ENCODE peak calls at places on chromosome 7, in nine cellular contexts. One of them, this sample, is unnamed.

GRCh38 chr7:81637527-81637926 is 132.3 kb downstream of the HGF start:
- DNase-seq in IMR-90: no peak
- DNase-seq in AG10803: no peak
- DNase-seq in fibroblast of pulmonary artery: no peak
- DNase-seq in gastrocnemius medialis: no peak
- DNase-seq in WERI-Rb-1: no peak
- DNase-seq in astrocyte: no peak
- DNase-seq in lower leg skin: no peak
- DNase-seq in suprapubic skin: no peak
- DNase-seq in this sample: no peak

GRCh38 chr7:16026253-16027020 is 340.0 kb upstream of the MEOX2 start:
- DNase-seq in IMR-90: peak; percentile 84
- DNase-seq in AG10803: no peak
- DNase-seq in fibroblast of pulmonary artery: peak; percentile 71
- DNase-seq in gastrocnemius medialis: no peak
- DNase-seq in WERI-Rb-1: no peak
- DNase-seq in astrocyte: peak; percentile 68
- DNase-seq in lower leg skin: no peak
- DNase-seq in suprapubic skin: no peak
- DNase-seq in this sample: no peak

GRCh38 chr7:130632111-130632510 is 36.4 kb downstream of the COPG2 start:
- DNase-seq in IMR-90: peak; percentile 72
- DNase-seq in AG10803: peak; percentile 30
- DNase-seq in fibroblast of pulmonary artery: peak; percentile 52
- DNase-seq in gastrocnemius medialis: no peak
- DNase-seq in WERI-Rb-1: no peak
- DNase-seq in astrocyte: peak; percentile 63
- DNase-seq in lower leg skin: no peak
- DNase-seq in suprapubic skin: no peak
- DNase-seq in this sample: no peak

GRCh38 chr7:94146408-94146807 is 142.3 kb upstream of the BET1 start:
- DNase-seq in IMR-90: peak; percentile 87
- DNase-seq in AG10803: no peak
- DNase-seq in fibroblast of pulmonary artery: no peak
- DNase-seq in gastrocnemius medialis: no peak
- DNase-seq in WERI-Rb-1: no peak
- DNase-seq in astrocyte: no peak
- DNase-seq in lower leg skin: no peak
- DNase-seq in suprapubic skin: no peak
- DNase-seq in this sample: no peak

GRCh38 chr7:105638942-105639495 is 57.7 kb upstream of the EFCAB10 start:
- DNase-seq in IMR-90: no peak
- DNase-seq in AG10803: no peak
- DNase-seq in fibroblast of pulmonary artery: no peak
- DNase-seq in gastrocnemius medialis: no peak
- DNase-seq in WERI-Rb-1: no peak
- DNase-seq in astrocyte: no peak
- DNase-seq in lower leg skin: no peak
- DNase-seq in suprapubic skin: no peak
- DNase-seq in this sample: no peak

GRCh38 chr7:131244259-131244852 is 83.3 kb upstream of the MKLN1 start:
- DNase-seq in IMR-90: peak; percentile 97
- DNase-seq in AG10803: peak; percentile 87
- DNase-seq in fibroblast of pulmonary artery: peak; percentile 90
- DNase-seq in gastrocnemius medialis: peak; percentile 31
- DNase-seq in WERI-Rb-1: no peak
- DNase-seq in astrocyte: peak; percentile 95
- DNase-seq in lower leg skin: peak; percentile 48
- DNase-seq in suprapubic skin: no peak
- DNase-seq in this sample: no peak

GRCh38 chr7:76397409-76398183 is 11.9 kb downstream of the SSC4D start:
- DNase-seq in IMR-90: peak; percentile 31
- DNase-seq in AG10803: peak; percentile 58
- DNase-seq in fibroblast of pulmonary artery: peak; percentile 71
- DNase-seq in gastrocnemius medialis: peak; percentile 40
- DNase-seq in WERI-Rb-1: no peak
- DNase-seq in astrocyte: peak; percentile 25
- DNase-seq in lower leg skin: peak; percentile 58
- DNase-seq in suprapubic skin: peak; percentile 89
- DNase-seq in this sample: peak; percentile 59

GRCh38 chr7:114426824-114427223 is 12.2 kb downstream of the FOXP2 start:
- DNase-seq in IMR-90: peak; percentile 36
- DNase-seq in AG10803: peak; percentile 29
- DNase-seq in fibroblast of pulmonary artery: peak; percentile 55
- DNase-seq in gastrocnemius medialis: no peak
- DNase-seq in WERI-Rb-1: no peak
- DNase-seq in astrocyte: no peak
- DNase-seq in lower leg skin: no peak
- DNase-seq in suprapubic skin: no peak
- DNase-seq in this sample: peak; percentile 31

GRCh38 chr7:41247128-41247865 is 455.6 kb downstream of the INHBA start:
- DNase-seq in IMR-90: peak; percentile 74
- DNase-seq in AG10803: no peak
- DNase-seq in fibroblast of pulmonary artery: no peak
- DNase-seq in gastrocnemius medialis: no peak
- DNase-seq in WERI-Rb-1: no peak
- DNase-seq in astrocyte: peak; percentile 87
- DNase-seq in lower leg skin: no peak
- DNase-seq in suprapubic skin: no peak
- DNase-seq in this sample: no peak

GRCh38 chr7:90660100-90660499 is 64.0 kb downstream of the CDK14 start:
- DNase-seq in IMR-90: no peak
- DNase-seq in AG10803: no peak
- DNase-seq in fibroblast of pulmonary artery: no peak
- DNase-seq in gastrocnemius medialis: no peak
- DNase-seq in WERI-Rb-1: no peak
- DNase-seq in astrocyte: no peak
- DNase-seq in lower leg skin: no peak
- DNase-seq in suprapubic skin: no peak
- DNase-seq in this sample: no peak

GRCh38 chr7:96023376-96023775 is 251.0 kb downstream of the DYNC1I1 start:
- DNase-seq in IMR-90: peak; percentile 5
- DNase-seq in AG10803: peak; percentile 62
- DNase-seq in fibroblast of pulmonary artery: no peak
- DNase-seq in gastrocnemius medialis: no peak
- DNase-seq in WERI-Rb-1: peak; percentile 33
- DNase-seq in astrocyte: no peak
- DNase-seq in lower leg skin: no peak
- DNase-seq in suprapubic skin: no peak
- DNase-seq in this sample: no peak

GRCh38 chr7:390761-391410 is 100.9 kb downstream of the FOXL3 start:
- DNase-seq in IMR-90: no peak
- DNase-seq in AG10803: no peak
- DNase-seq in fibroblast of pulmonary artery: no peak
- DNase-seq in gastrocnemius medialis: no peak
- DNase-seq in WERI-Rb-1: no peak
- DNase-seq in astrocyte: no peak
- DNase-seq in lower leg skin: no peak
- DNase-seq in suprapubic skin: peak; percentile 56
- DNase-seq in this sample: no peak

GRCh38 chr7:155951554-155952158 is 139.4 kb upstream of the SHH start:
- DNase-seq in IMR-90: peak; percentile 86
- DNase-seq in AG10803: no peak
- DNase-seq in fibroblast of pulmonary artery: peak; percentile 72
- DNase-seq in gastrocnemius medialis: no peak
- DNase-seq in WERI-Rb-1: no peak
- DNase-seq in astrocyte: peak; percentile 95
- DNase-seq in lower leg skin: no peak
- DNase-seq in suprapubic skin: no peak
- DNase-seq in this sample: no peak

GRCh38 chr7:41148521-41148951 is 554.4 kb downstream of the INHBA start:
- DNase-seq in IMR-90: peak; percentile 91
- DNase-seq in AG10803: peak; percentile 97
- DNase-seq in fibroblast of pulmonary artery: peak; percentile 80
- DNase-seq in gastrocnemius medialis: no peak
- DNase-seq in WERI-Rb-1: no peak
- DNase-seq in astrocyte: peak; percentile 97
- DNase-seq in lower leg skin: no peak
- DNase-seq in suprapubic skin: no peak
- DNase-seq in this sample: no peak

GRCh38 chr7:3805151-3805550 is 504.1 kb downstream of the SDK1 start:
- DNase-seq in IMR-90: peak; percentile 47
- DNase-seq in AG10803: no peak
- DNase-seq in fibroblast of pulmonary artery: peak; percentile 71
- DNase-seq in gastrocnemius medialis: no peak
- DNase-seq in WERI-Rb-1: no peak
- DNase-seq in astrocyte: peak; percentile 68
- DNase-seq in lower leg skin: no peak
- DNase-seq in suprapubic skin: no peak
- DNase-seq in this sample: no peak

GRCh38 chr7:1127001-1127400 is 33.0 kb downstream of the ZFAND2A start:
- DNase-seq in IMR-90: no peak
- DNase-seq in AG10803: no peak
- DNase-seq in fibroblast of pulmonary artery: no peak
- DNase-seq in gastrocnemius medialis: no peak
- DNase-seq in WERI-Rb-1: no peak
- DNase-seq in astrocyte: no peak
- DNase-seq in lower leg skin: no peak
- DNase-seq in suprapubic skin: no peak
- DNase-seq in this sample: no peak

GRCh38 chr7:107596881-107597581 is 17.0 kb downstream of the BCAP29 start:
- DNase-seq in IMR-90: no peak
- DNase-seq in AG10803: no peak
- DNase-seq in fibroblast of pulmonary artery: peak; percentile 81
- DNase-seq in gastrocnemius medialis: no peak
- DNase-seq in WERI-Rb-1: no peak
- DNase-seq in astrocyte: no peak
- DNase-seq in lower leg skin: no peak
- DNase-seq in suprapubic skin: no peak
- DNase-seq in this sample: no peak

DNA sequence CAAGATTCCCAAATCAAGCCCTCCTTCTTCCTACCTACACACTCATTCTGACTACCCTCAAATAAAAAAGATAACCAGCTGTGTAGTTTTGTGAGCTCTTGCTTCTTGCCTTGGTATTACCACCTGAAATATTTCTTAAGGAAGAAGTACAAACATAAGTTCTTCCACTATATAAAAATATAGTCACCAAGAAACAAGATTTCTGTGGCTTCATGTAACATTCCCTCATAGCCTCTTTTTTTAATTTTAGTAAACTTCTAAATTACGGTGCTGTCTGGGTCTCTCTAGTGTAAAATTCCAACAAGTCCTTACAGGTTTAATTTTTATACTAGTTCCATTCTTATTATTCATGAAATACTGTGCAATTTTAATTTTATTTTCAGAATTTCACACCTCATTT is 9.0 kb downstream of the SKAP2 start:
- DNase-seq in IMR-90: no peak
- DNase-seq in AG10803: no peak
- DNase-seq in fibroblast of pulmonary artery: no peak
- DNase-seq in gastrocnemius medialis: no peak
- DNase-seq in WERI-Rb-1: no peak
- DNase-seq in astrocyte: no peak
- DNase-seq in lower leg skin: no peak
- DNase-seq in suprapubic skin: no peak
- DNase-seq in this sample: no peak
- H3K4me3 ChIP-seq in IMR-90: no peak overlapping the region
- H3K4me3 ChIP-seq in AG10803: no peak overlapping the region
- H3K4me3 ChIP-seq in fibroblast of pulmonary artery: no peak overlapping the region
- H3K4me3 ChIP-seq in gastrocnemius medialis: no peak overlapping the region
- H3K4me3 ChIP-seq in WERI-Rb-1: no peak overlapping the region
- H3K4me3 ChIP-seq in astrocyte: no peak overlapping the region
- H3K4me3 ChIP-seq in lower leg skin: no peak overlapping the region
- H3K4me3 ChIP-seq in suprapubic skin: no peak overlapping the region
- H3K4me3 ChIP-seq in this sample: no peak overlapping the region

DNA sequence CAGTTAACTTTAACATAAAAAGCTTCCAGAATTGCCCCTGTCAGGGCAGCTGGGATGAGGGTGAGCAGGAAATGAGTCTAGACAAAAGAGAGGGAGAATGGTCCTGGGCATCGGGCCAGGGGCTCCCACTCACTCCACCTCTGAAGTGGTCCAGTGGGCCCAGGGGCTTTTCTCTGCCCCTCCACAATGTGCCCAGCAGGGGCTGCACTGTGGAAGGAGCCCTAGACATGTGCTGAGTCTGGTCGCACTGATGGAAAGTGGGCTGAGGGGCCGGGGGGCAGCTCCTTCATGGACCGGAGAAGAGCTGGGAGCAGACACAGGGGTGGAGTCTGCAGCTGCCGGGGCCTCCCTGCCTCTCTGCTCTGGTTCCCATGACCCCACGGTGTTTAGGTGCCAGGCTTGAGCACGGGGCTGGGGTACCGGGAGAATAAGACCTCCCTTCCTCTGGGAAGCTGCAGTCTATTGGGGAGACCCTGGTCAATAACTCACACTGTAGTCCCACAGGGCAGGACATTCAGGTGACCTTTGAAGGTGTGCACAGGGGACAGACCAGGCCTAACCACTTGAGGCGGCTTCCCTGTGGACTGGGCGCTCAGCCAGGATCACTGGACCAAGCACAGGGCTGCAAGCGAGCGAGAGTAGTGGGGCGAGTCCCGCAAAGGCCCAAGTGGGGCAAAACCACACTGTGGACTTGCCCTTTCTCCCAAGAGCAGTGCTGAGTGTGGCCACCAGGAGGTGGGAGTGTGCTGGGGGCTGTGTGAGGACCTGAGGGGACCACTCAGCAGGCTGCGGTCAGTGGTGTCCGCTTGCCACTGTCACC is 6.1 kb downstream of the ADCY1 start:
- DNase-seq in IMR-90: no peak
- DNase-seq in AG10803: no peak
- DNase-seq in fibroblast of pulmonary artery: no peak
- DNase-seq in gastrocnemius medialis: no peak
- DNase-seq in WERI-Rb-1: peak; percentile 49
- DNase-seq in astrocyte: no peak
- DNase-seq in lower leg skin: no peak
- DNase-seq in suprapubic skin: peak; percentile 41
- DNase-seq in this sample: peak; percentile 17
- TF ChIP-seq CTCF in IMR-90: peak; percentile 15
- TF ChIP-seq CTCF in AG10803: peak; percentile 44
- TF ChIP-seq CTCF in fibroblast of pulmonary artery: peak; percentile 31
- TF ChIP-seq CTCF in gastrocnemius medialis: no peak
- TF ChIP-seq CTCF in WERI-Rb-1: peak; percentile 83
- TF ChIP-seq CTCF in astrocyte: peak; percentile 7
- TF ChIP-seq CTCF in lower leg skin: no peak
- TF ChIP-seq CTCF in suprapubic skin: no peak
- TF ChIP-seq CTCF in this sample: peak; percentile 48

GRCh38 chr7:142797799-142798377 is 27.1 kb downstream of the PRSS2 start:
- DNase-seq in IMR-90: no peak
- DNase-seq in AG10803: no peak
- DNase-seq in fibroblast of pulmonary artery: no peak
- DNase-seq in gastrocnemius medialis: no peak
- DNase-seq in WERI-Rb-1: no peak
- DNase-seq in astrocyte: no peak
- DNase-seq in lower leg skin: no peak
- DNase-seq in suprapubic skin: peak; percentile 38
- DNase-seq in this sample: no peak
- H3K4me3 ChIP-seq in IMR-90: no peak overlapping the region
- H3K4me3 ChIP-seq in AG10803: no peak overlapping the region
- H3K4me3 ChIP-seq in fibroblast of pulmonary artery: peak overlapping the region; percentile 26
- H3K4me3 ChIP-seq in gastrocnemius medialis: peak overlapping the region; percentile 70
- H3K4me3 ChIP-seq in WERI-Rb-1: no peak overlapping the region
- H3K4me3 ChIP-seq in astrocyte: peak overlapping the region; percentile 74
- H3K4me3 ChIP-seq in lower leg skin: no peak overlapping the region
- H3K4me3 ChIP-seq in suprapubic skin: peak overlapping the region; percentile 50
- H3K4me3 ChIP-seq in this sample: peak overlapping the region; percentile 69

DNA sequence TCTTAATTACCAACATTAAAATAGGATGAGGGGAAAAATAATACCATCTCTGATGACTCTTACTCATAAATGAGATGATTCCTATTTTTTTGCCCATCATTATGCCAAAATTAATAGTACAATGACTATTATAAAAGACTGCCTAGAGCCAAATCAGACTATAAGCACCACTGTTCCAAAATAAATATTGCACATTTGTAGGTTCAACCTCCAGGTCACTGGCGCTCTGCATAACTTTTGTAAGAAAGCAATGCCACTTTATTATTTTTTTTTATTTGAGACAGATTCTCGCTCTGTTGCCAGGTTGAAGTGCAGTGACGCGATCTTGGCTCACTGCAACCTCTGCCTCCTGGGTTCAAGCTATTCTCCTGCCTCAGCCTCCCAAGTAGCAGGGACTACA is 142.5 kb upstream of the SP8 start:
- DNase-seq in IMR-90: no peak
- DNase-seq in AG10803: no peak
- DNase-seq in fibroblast of pulmonary artery: no peak
- DNase-seq in gastrocnemius medialis: no peak
- DNase-seq in WERI-Rb-1: no peak
- DNase-seq in astrocyte: no peak
- DNase-seq in lower leg skin: no peak
- DNase-seq in suprapubic skin: no peak
- DNase-seq in this sample: no peak
- TF ChIP-seq CTCF in IMR-90: no peak
- TF ChIP-seq CTCF in AG10803: no peak
- TF ChIP-seq CTCF in fibroblast of pulmonary artery: no peak
- TF ChIP-seq CTCF in gastrocnemius medialis: no peak
- TF ChIP-seq CTCF in WERI-Rb-1: no peak
- TF ChIP-seq CTCF in astrocyte: no peak
- TF ChIP-seq CTCF in lower leg skin: no peak
- TF ChIP-seq CTCF in suprapubic skin: no peak
- TF ChIP-seq CTCF in this sample: no peak

This sample was measured in GM12865.